ENCODE peak calls at places on chromosomes 6 and 20, in five cellular contexts. One of them, this sample, is unnamed.

GRCh38 chr6:147135211-147135672 is 69.0 kb upstream of the STXBP5 start:
- DNase-seq in glutamatergic neuron: no peak
- DNase-seq in neural crest cell: no peak
- DNase-seq in osteocyte: no peak
- DNase-seq in HL-60: peak; percentile 94
- DNase-seq in this sample: no peak

GRCh38 chr6:39173276-39173675 is 56.0 kb downstream of the KCNK5 start:
- DNase-seq in neural crest cell: no peak
- DNase-seq in osteocyte: no peak
- DNase-seq in glutamatergic neuron: no peak
- DNase-seq in HL-60: peak; percentile 78
- DNase-seq in this sample: no peak

GRCh38 chr20:17558154-17558940 is 11.5 kb upstream of the DSTN start:
- DNase-seq in HL-60: peak; percentile 45
- DNase-seq in neural crest cell: no peak
- DNase-seq in osteocyte: no peak
- DNase-seq in glutamatergic neuron: no peak
- DNase-seq in this sample: no peak

GRCh38 chr20:24650091-24650490 is 180.7 kb downstream of the SYNDIG1 start:
- DNase-seq in osteocyte: no peak
- DNase-seq in HL-60: no peak
- DNase-seq in glutamatergic neuron: no peak
- DNase-seq in neural crest cell: no peak
- DNase-seq in this sample: no peak

GRCh38 chr6:74409447-74409846 is 713.4 kb downstream of the CD109 start:
- DNase-seq in HL-60: no peak
- DNase-seq in osteocyte: no peak
- DNase-seq in neural crest cell: no peak
- DNase-seq in glutamatergic neuron: no peak
- DNase-seq in this sample: no peak

GRCh38 chr6:85417336-85417735 is 32.5 kb upstream of the NT5E start:
- DNase-seq in neural crest cell: no peak
- DNase-seq in HL-60: no peak
- DNase-seq in osteocyte: no peak
- DNase-seq in glutamatergic neuron: no peak
- DNase-seq in this sample: no peak

GRCh38 chr6:113488812-113489685 is 368.1 kb upstream of the MARCKS start:
- DNase-seq in glutamatergic neuron: no peak
- DNase-seq in osteocyte: no peak
- DNase-seq in HL-60: no peak
- DNase-seq in neural crest cell: no peak
- DNase-seq in this sample: no peak

GRCh38 chr6:221531-222349 is 70.5 kb upstream of the DUSP22 start:
- DNase-seq in neural crest cell: no peak
- DNase-seq in glutamatergic neuron: no peak
- DNase-seq in HL-60: no peak
- DNase-seq in osteocyte: no peak
- DNase-seq in this sample: no peak

GRCh38 chr6:114085206-114085605 is 114.3 kb upstream of the HDAC2 start:
- DNase-seq in glutamatergic neuron: no peak
- DNase-seq in osteocyte: no peak
- DNase-seq in HL-60: no peak
- DNase-seq in neural crest cell: no peak
- DNase-seq in this sample: no peak

GRCh38 chr20:19992996-19993908 is 23.9 kb upstream of the NAA20 start:
- DNase-seq in osteocyte: no peak
- DNase-seq in neural crest cell: no peak
- DNase-seq in glutamatergic neuron: no peak
- DNase-seq in HL-60: no peak
- DNase-seq in this sample: no peak

GRCh38 chr6:85674604-85675003 is 31.9 kb upstream of the SYNCRIP start:
- DNase-seq in HL-60: no peak
- DNase-seq in osteocyte: no peak
- DNase-seq in neural crest cell: no peak
- DNase-seq in glutamatergic neuron: no peak
- DNase-seq in this sample: no peak

GRCh38 chr20:50292324-50293243 is 102.0 kb downstream of the CEBPB start:
- DNase-seq in glutamatergic neuron: no peak
- DNase-seq in neural crest cell: no peak
- DNase-seq in osteocyte: peak; percentile 89
- DNase-seq in HL-60: no peak
- DNase-seq in this sample: no peak

GRCh38 chr20:63974402-63975200 is 4.8 kb downstream of the SAMD10 start:
- DNase-seq in HL-60: no peak
- DNase-seq in glutamatergic neuron: no peak
- DNase-seq in osteocyte: no peak
- DNase-seq in neural crest cell: no peak
- DNase-seq in this sample: no peak

GRCh38 chr6:16819752-16820151 is 58.5 kb upstream of the ATXN1 start:
- DNase-seq in neural crest cell: no peak
- DNase-seq in glutamatergic neuron: no peak
- DNase-seq in HL-60: no peak
- DNase-seq in osteocyte: no peak
- DNase-seq in this sample: no peak

GRCh38 chr20:58893355-58894151 is 41.0 kb downstream of the GNAS start:
- DNase-seq in neural crest cell: no peak
- DNase-seq in glutamatergic neuron: no peak
- DNase-seq in osteocyte: peak; percentile 48
- DNase-seq in HL-60: no peak
- DNase-seq in this sample: no peak

GRCh38 chr20:63893999-63894357 is 948 bp upstream of the DNAJC5 start:
- DNase-seq in glutamatergic neuron: no peak
- DNase-seq in HL-60: no peak
- DNase-seq in neural crest cell: no peak
- DNase-seq in osteocyte: no peak
- DNase-seq in this sample: no peak

GRCh38 chr20:38075161-38075998 is 41.8 kb downstream of the RPRD1B start:
- DNase-seq in neural crest cell: no peak
- DNase-seq in osteocyte: no peak
- DNase-seq in HL-60: no peak
- DNase-seq in glutamatergic neuron: no peak
- DNase-seq in this sample: no peak

GRCh38 chr6:130389142-130389541 is 23.3 kb downstream of the TMEM200A start:
- DNase-seq in HL-60: no peak
- DNase-seq in osteocyte: no peak
- DNase-seq in neural crest cell: no peak
- DNase-seq in glutamatergic neuron: no peak
- DNase-seq in this sample: no peak

DNA sequence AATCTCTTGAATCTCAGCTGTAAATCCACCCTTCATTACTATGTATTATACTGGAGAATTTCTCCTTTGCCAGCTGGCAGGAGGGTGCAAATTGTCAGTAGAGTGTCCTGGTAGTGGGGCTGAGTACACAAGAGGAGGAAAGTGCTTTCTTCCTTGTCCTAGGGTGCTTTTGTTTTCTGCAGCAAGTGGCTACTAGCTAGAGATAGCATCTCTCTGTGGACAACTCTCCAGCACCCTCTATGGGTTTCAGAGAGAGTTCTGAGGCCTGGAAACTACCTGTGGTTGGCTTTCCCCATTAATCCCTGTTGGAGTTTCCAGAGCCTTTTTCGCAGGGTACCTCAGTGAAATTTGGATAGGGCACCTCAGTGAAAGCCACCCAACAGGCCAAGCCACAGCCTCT is 422.5 kb upstream of the RGS17 start:
- DNase-seq in neural crest cell: no peak
- DNase-seq in glutamatergic neuron: no peak
- DNase-seq in HL-60: no peak
- DNase-seq in osteocyte: no peak
- DNase-seq in this sample: no peak
- TF ChIP-seq CTCF in neural crest cell: peak; percentile 46
- TF ChIP-seq CTCF in glutamatergic neuron: no peak
- TF ChIP-seq CTCF in HL-60: peak; percentile 5
- TF ChIP-seq CTCF in osteocyte: peak; percentile 40
- TF ChIP-seq CTCF in this sample: no peak

GRCh38 chr6:165848099-165848461 is 185.0 kb upstream of the PDE10A start:
- DNase-seq in glutamatergic neuron: no peak
- DNase-seq in HL-60: no peak
- DNase-seq in osteocyte: peak; percentile 36
- DNase-seq in neural crest cell: no peak
- DNase-seq in this sample: no peak
- TF ChIP-seq CTCF in glutamatergic neuron: peak; percentile 54
- TF ChIP-seq CTCF in HL-60: no peak
- TF ChIP-seq CTCF in osteocyte: peak; percentile 18
- TF ChIP-seq CTCF in neural crest cell: peak; percentile 31
- TF ChIP-seq CTCF in this sample: peak; percentile 49

DNA sequence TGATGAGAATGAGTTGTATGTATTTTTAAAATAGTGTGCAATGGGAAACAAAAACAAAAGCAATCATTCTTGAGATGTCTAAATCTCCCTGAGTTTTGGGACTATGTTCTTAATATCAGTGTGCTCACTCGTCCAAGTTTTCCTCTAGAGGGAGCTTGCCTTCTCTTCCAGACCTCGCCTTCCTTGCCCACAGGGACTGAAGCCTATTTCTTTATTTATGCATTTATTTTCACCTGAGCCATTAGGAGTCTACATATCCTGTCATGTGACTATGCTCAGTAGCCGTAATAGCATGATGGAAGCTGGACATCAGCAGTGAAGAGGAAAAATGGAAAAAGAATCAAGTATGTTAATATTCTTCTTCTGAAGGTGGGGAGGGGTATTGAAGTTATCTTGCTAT is 131.2 kb downstream of the SH3BGRL2 start:
- DNase-seq in glutamatergic neuron: no peak
- DNase-seq in osteocyte: no peak
- DNase-seq in HL-60: no peak
- DNase-seq in neural crest cell: no peak
- DNase-seq in this sample: no peak
- TF ChIP-seq CTCF in glutamatergic neuron: peak; percentile 13
- TF ChIP-seq CTCF in osteocyte: peak; percentile 35
- TF ChIP-seq CTCF in HL-60: no peak
- TF ChIP-seq CTCF in neural crest cell: peak; percentile 26
- TF ChIP-seq CTCF in this sample: no peak

GRCh38 chr6:30411515-30412207 is 66.7 kb downstream of the RPP21 start:
- DNase-seq in HL-60: peak; percentile 49
- DNase-seq in osteocyte: no peak
- DNase-seq in glutamatergic neuron: peak; percentile 75
- DNase-seq in neural crest cell: peak; percentile 55
- DNase-seq in this sample: no peak
- TF ChIP-seq CTCF in HL-60: peak; percentile 72
- TF ChIP-seq CTCF in osteocyte: peak; percentile 83
- TF ChIP-seq CTCF in glutamatergic neuron: peak; percentile 76
- TF ChIP-seq CTCF in neural crest cell: peak; percentile 85
- TF ChIP-seq CTCF in this sample: peak; percentile 66